ENCODE peak calls at places on chromosomes 4 and X, in eight cellular contexts. P is mammary epithelial cell, A is IMR-90, R is fibroblast of mammary gland, S is HFFc6, B is endothelial cell, I is fibroblast of the aortic adventitia, L is thoracic aorta. E is an unnamed sample.

GRCh38 chr4:184514121-184514988 is 40.0 kb upstream of the IRF2 start:
- DNase-seq in P (peak; percentile 84), A (peak; percentile 95), R (peak; percentile 92), S (peak; percentile 79), B (no peak), I (peak; percentile 80), L (no peak), E (peak; percentile 88)

GRCh38 chrX:48709522-48710117 is 13.1 kb downstream of the SUV39H1 start:
- DNase-seq in P (no peak), A (no peak), R (no peak), S (no peak), B (no peak), I (no peak), L (no peak), E (no peak)

GRCh38 chrX:7261672-7262332 is 113.8 kb upstream of the PUDP start:
- DNase-seq in P (no peak), A (no peak), R (no peak), S (no peak), B (no peak), I (no peak), L (no peak), E (no peak)

GRCh38 chrX:46573896-46574336 is 351 bp downstream of the CHST7 start:
- DNase-seq in P (peak; percentile 64), A (peak; percentile 48), R (peak; percentile 49), S (no peak), B (peak; percentile 45), I (no peak), L (no peak), E (peak; percentile 44)

GRCh38 chrX:40167240-40168182 is 69.8 kb upstream of the BCOR start:
- DNase-seq in P (no peak), A (no peak), R (no peak), S (no peak), B (peak; percentile 12), I (no peak), L (no peak), E (no peak)

GRCh38 chrX:48278958-48279357 is 23.8 kb downstream of the SSX1 start:
- DNase-seq in P (no peak), A (no peak), R (peak; percentile 73), S (no peak), B (no peak), I (no peak), L (no peak), E (peak; percentile 0)

GRCh38 chr4:21195682-21196081 is 495.4 kb downstream of the PACRGL start:
- DNase-seq in P (peak; percentile 23), A (no peak), R (no peak), S (no peak), B (no peak), I (no peak), L (no peak), E (no peak)

GRCh38 chr4:60865238-60865637 is 334.9 kb upstream of the ADGRL3 start:
- DNase-seq in P (peak; percentile 1), A (no peak), R (no peak), S (no peak), B (peak; percentile 15), I (no peak), L (no peak), E (no peak)

GRCh38 chr4:8725845-8726244 is 133.3 kb downstream of the CPZ start:
- DNase-seq in P (no peak), A (no peak), R (no peak), S (no peak), B (no peak), I (no peak), L (no peak), E (no peak)

GRCh38 chrX:151458824-151459223 is 61.8 kb downstream of the VMA21 start:
- DNase-seq in P (no peak), A (peak; percentile 0), R (no peak), S (no peak), B (no peak), I (peak; percentile 3), L (no peak), E (no peak)

GRCh38 chr4:104385713-104386112 is 109.0 kb downstream of the CXXC4 start:
- DNase-seq in P (no peak), A (no peak), R (no peak), S (no peak), B (no peak), I (no peak), L (no peak), E (no peak)

GRCh38 chr4:76622126-76622525 is 187.1 kb downstream of the SHROOM3 start:
- DNase-seq in P (peak; percentile 88), A (peak; percentile 31), R (no peak), S (peak; percentile 79), B (no peak), I (peak; percentile 46), L (no peak), E (no peak)

GRCh38 chr4:4866124-4866832 is 6.8 kb downstream of the MSX1 start:
- DNase-seq in P (no peak), A (no peak), R (no peak), S (no peak), B (peak; percentile 51), I (no peak), L (no peak), E (no peak)

GRCh38 chrX:100407147-100407783 is 2.8 kb downstream of the PCDH19 start:
- DNase-seq in P (no peak), A (no peak), R (no peak), S (no peak), B (no peak), I (no peak), L (no peak), E (no peak)

GRCh38 chr4:10554694-10555093 is 97.5 kb upstream of the ZNF518B start:
- DNase-seq in P (peak; percentile 61), A (peak; percentile 59), R (peak; percentile 67), S (peak; percentile 48), B (peak; percentile 67), I (peak; percentile 83), L (no peak), E (peak; percentile 50)

GRCh38 chr4:89821612-89822011 is 15.3 kb downstream of the SNCA start:
- DNase-seq in P (no peak), A (no peak), R (no peak), S (no peak), B (no peak), I (no peak), L (no peak), E (no peak)

GRCh38 chrX:1153940-1154339 is 58.5 kb downstream of the CRLF2 start:
- DNase-seq in P (no peak), A (no peak), R (no peak), S (peak; percentile 84), B (no peak), I (no peak), L (no peak), E (no peak)

GRCh38 chrX:153423652-153424051 is 12.4 kb downstream of the ZFP92 start:
- DNase-seq in P (no peak), A (no peak), R (no peak), S (no peak), B (no peak), I (peak; percentile 2), L (no peak), E (peak; percentile 12)

GRCh38 chr4:155509619-155510018 is 132.9 kb upstream of the MAP9 start:
- DNase-seq in P (no peak), A (peak; percentile 57), R (peak; percentile 57), S (no peak), B (no peak), I (no peak), L (no peak), E (peak; percentile 2)

GRCh38 chr4:6071959-6072720 is 53.9 kb upstream of the C4orf50 start:
- DNase-seq in P (no peak), A (no peak), R (no peak), S (no peak), B (no peak), I (no peak), L (no peak), E (no peak)

GRCh38 chr4:181874582-181874981 is 368.6 kb upstream of the TENM3 start:
- DNase-seq in P (no peak), A (no peak), R (no peak), S (no peak), B (no peak), I (peak; percentile 9), L (no peak), E (no peak)

GRCh38 chr4:84167579-84167978 is 331.5 kb downstream of the NKX6-1 start:
- DNase-seq in P (no peak), A (no peak), R (no peak), S (no peak), B (peak; percentile 14), I (no peak), L (no peak), E (no peak)
- TF ChIP-seq CTCF in P (peak; percentile 22), A (no peak), R (no peak), S (peak; percentile 16), B (no peak), I (no peak), L (no peak), E (no peak)

GRCh38 chr4:7597281-7597680 is 162.6 kb upstream of the PSAPL1 start:
- DNase-seq in P (no peak), A (no peak), R (no peak), S (no peak), B (no peak), I (no peak), L (no peak), E (no peak)

GRCh38 chr4:7590205-7590604 is 155.5 kb upstream of the PSAPL1 start:
- DNase-seq in P (no peak), A (no peak), R (peak; percentile 5), S (no peak), B (no peak), I (no peak), L (no peak), E (no peak)

GRCh38 chr4:7595883-7596535 is 161.3 kb upstream of the PSAPL1 start:
- DNase-seq in P (no peak), A (no peak), R (no peak), S (no peak), B (no peak), I (no peak), L (no peak), E (no peak)

GRCh38 chr4:7591409-7592063 is 156.8 kb upstream of the PSAPL1 start:
- DNase-seq in P (no peak), A (no peak), R (no peak), S (no peak), B (no peak), I (no peak), L (no peak), E (no peak)

DNA sequence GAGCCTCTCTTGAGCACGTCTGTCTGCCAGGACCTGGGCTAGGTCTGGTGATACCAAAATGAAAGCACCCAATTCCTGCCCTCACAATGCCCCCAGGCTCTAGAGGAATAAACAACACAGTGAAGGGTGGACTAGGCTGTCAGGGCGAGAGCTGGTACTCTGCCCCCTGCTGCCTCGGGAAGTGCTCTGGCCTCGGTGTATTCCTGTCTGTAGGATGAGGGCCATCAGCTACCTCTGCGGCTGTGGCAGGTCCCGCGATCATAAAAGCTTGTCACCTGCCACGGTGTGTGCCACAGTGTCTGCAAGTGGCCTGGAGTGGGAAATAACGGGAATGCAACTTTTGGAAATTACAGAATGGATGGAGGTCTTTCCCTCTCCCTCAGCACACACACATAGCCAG is 159.3 kb upstream of the PSAPL1 start:
- DNase-seq in P (no peak), A (no peak), R (no peak), S (no peak), B (no peak), I (no peak), L (no peak), E (no peak)
- TF ChIP-seq CTCF in P (no peak), A (no peak), R (no peak), S (peak; percentile 33), B (no peak), I (no peak), L (no peak), E (no peak)

GRCh38 chr4:106818764-106819163 is 217.3 kb downstream of the DKK2 start:
- DNase-seq in P (no peak), A (no peak), R (peak; percentile 2), S (no peak), B (no peak), I (peak; percentile 19), L (no peak), E (no peak)
- TF ChIP-seq CTCF in P (no peak), A (peak; percentile 22), R (peak; percentile 28), S (peak; percentile 79), B (peak; percentile 34), I (peak; percentile 38), L (no peak), E (peak; percentile 47)

GRCh38 chr4:74134500-74134852 is 23.4 kb upstream of the MTHFD2L start:
- DNase-seq in P (no peak), A (no peak), R (no peak), S (no peak), B (no peak), I (no peak), L (no peak), E (no peak)
- TF ChIP-seq CTCF in P (no peak), A (no peak), R (no peak), S (peak; percentile 59), B (no peak), I (no peak), L (peak; percentile 5), E (no peak)

E was measured in AG10803.